ENCODE peak calls at places on chromosome 15, in six cellular contexts. Q is left ventricle myocardium superior; H is aorta; L is mesendoderm; D is ovary; U is stimulated activated CD4-positive, alpha-beta T cell treated with anti-CD3 and anti-CD28 coated beads, Interleukin-4, amount 100 ng/mL, for 1 hour. J is an unnamed sample.
A peak's percentile ranks its signal among the peaks of the same experiment; 100 is the strongest.

GRCh38 chr15:62940755-62941361 is 101.7 kb upstream of the TPM1 start:
- DNase-seq in Q (peak; percentile 77), D (peak; percentile 70), H (peak; percentile 90), U (no peak), L (peak; percentile 10), J (peak; percentile 93)

GRCh38 chr15:101479851-101480612 is 9.5 kb downstream of the PCSK6 start:
- DNase-seq in H (no peak), U (no peak), L (no peak), Q (no peak), D (no peak), J (peak; percentile 68)

GRCh38 chr15:40235201-40235890 is 3.5 kb upstream of the PAK6 start:
- DNase-seq in U (no peak), L (peak; percentile 35), D (no peak), H (no peak), Q (no peak), J (no peak)

GRCh38 chr15:79434361-79434760 is 2.2 kb downstream of the MINAR1 start:
- DNase-seq in U (no peak), Q (no peak), L (no peak), D (no peak), H (no peak), J (no peak)

GRCh38 chr15:39447431-39447830 is 133.4 kb upstream of the THBS1 start:
- DNase-seq in D (no peak), U (no peak), H (no peak), L (peak; percentile 51), Q (no peak), J (no peak)

GRCh38 chr15:70632981-70633380 is 130.4 kb downstream of the UACA start:
- DNase-seq in U (no peak), H (no peak), Q (no peak), D (no peak), L (no peak), J (no peak)

GRCh38 chr15:92438471-92438870 is 44.8 kb downstream of the ST8SIA2 start:
- DNase-seq in H (no peak), D (no peak), Q (no peak), U (no peak), L (no peak), J (no peak)

GRCh38 chr15:66763186-66764066 is 61.4 kb downstream of the SMAD6 start:
- DNase-seq in Q (peak; percentile 96), L (no peak), D (peak; percentile 73), U (no peak), H (peak; percentile 97), J (peak; percentile 63)

GRCh38 chr15:65981837-65982696 is 112.8 kb downstream of the RAB11A start:
- DNase-seq in L (peak; percentile 85), U (peak; percentile 69), D (no peak), H (peak; percentile 61), Q (peak; percentile 36), J (no peak)

GRCh38 chr15:70245932-70246622 is 148.4 kb upstream of the TLE3 start:
- DNase-seq in D (peak; percentile 27), H (peak; percentile 77), Q (peak; percentile 55), U (no peak), L (no peak), J (no peak)